ENCODE peak calls at places on chromosomes 3 and 15, in seven cellular contexts. B, H, O, X, A, J and E are unnamed samples.

GRCh38 chr15:73915085-73915484 is 11.2 kb upstream of the LOXL1 start:
- DNase-seq in B (no peak), H (no peak), O (no peak), X (no peak), A (peak), J (no peak), E (no peak)

GRCh38 chr3:45165497-45166282 is 19.5 kb upstream of the CDCP1 start:
- DNase-seq in B (no peak), H (no peak), O (no peak), X (no peak), A (peak), J (no peak), E (no peak)

GRCh38 chr3:190585771-190586630 is 72.1 kb downstream of the IL1RAP start:
- DNase-seq in B (peak), H (no peak), O (peak), X (peak), A (peak), J (no peak), E (no peak)

GRCh38 chr3:56931816-56932215 is 128.6 kb upstream of the SPATA12 start:
- DNase-seq in B (no peak), H (no peak), O (no peak), X (no peak), A (no peak), J (no peak), E (no peak)

GRCh38 chr15:89121414-89121813 is 33.2 kb downstream of the ABHD2 start:
- DNase-seq in B (no peak), H (peak), O (no peak), X (peak), A (no peak), J (no peak), E (no peak)

GRCh38 chr3:153513236-153513635 is 351.2 kb downstream of the RAP2B start:
- DNase-seq in B (no peak), H (no peak), O (peak), X (peak), A (peak), J (peak), E (no peak)

GRCh38 chr3:138898301-138898700 is 48.6 kb downstream of the FOXL2 start:
- DNase-seq in B (no peak), H (no peak), O (no peak), X (no peak), A (no peak), J (no peak), E (no peak)

GRCh38 chr3:188212308-188212969 is 58.5 kb downstream of the LPP start:
- DNase-seq in B (no peak), H (no peak), O (no peak), X (peak), A (peak), J (no peak), E (no peak)

GRCh38 chr15:68372291-68372811 is 59.6 kb downstream of the ITGA11 start:
- DNase-seq in B (no peak), H (no peak), O (peak), X (peak), A (peak), J (peak), E (no peak)

GRCh38 chr3:101381809-101382208 is 61.4 kb upstream of the IMPG2 start:
- DNase-seq in B (no peak), H (no peak), O (peak), X (peak), A (peak), J (peak), E (no peak)

GRCh38 chr3:123039178-123039577 is 11.6 kb upstream of the SEMA5B start:
- DNase-seq in B (no peak), H (peak), O (no peak), X (no peak), A (no peak), J (peak), E (no peak)